ENCODE peak calls at places on chromosomes 7 and 10, in four cellular contexts. F is K562, Y is HepG2, X is GM12878. I is an unnamed sample.

GRCh38 chr7:70131807-70132565 is 533.7 kb downstream of the AUTS2 start:
- DNase-seq in F (no peak), Y (no peak), X (no peak), I (no peak)

GRCh38 chr10:127012769-127013152 is 107.5 kb downstream of the DOCK1 start:
- DNase-seq in F (no peak), Y (no peak), X (no peak), I (no peak)

GRCh38 chr10:90227786-90228185 is 526.4 kb downstream of the KIF20B start:
- DNase-seq in F (no peak), Y (no peak), X (no peak), I (no peak)

GRCh38 chr7:101160917-101161316 is 4.5 kb downstream of the VGF start:
- DNase-seq in X (no peak), Y (no peak), F (no peak), I (no peak)

GRCh38 chr7:141704741-141705140 is 2.8 kb upstream of the DENND11 start:
- DNase-seq in F (no peak), X (no peak), Y (no peak), I (no peak)

GRCh38 chr7:28407643-28408042 is 4.7 kb upstream of the CREB5 start:
- DNase-seq in Y (no peak), F (no peak), X (no peak), I (no peak)

GRCh38 chr10:69056536-69057260 is 31.2 kb upstream of the SRGN start:
- DNase-seq in X (no peak), Y (no peak), F (no peak), I (no peak)

GRCh38 chr10:131494451-131494850 is 182.9 kb upstream of the TCERG1L start:
- DNase-seq in F (no peak), Y (no peak), X (no peak), I (no peak)

GRCh38 chr10:79380125-79380917 is 33.1 kb downstream of the PPIF start:
- DNase-seq in F (no peak), Y (peak), X (no peak), I (no peak)

GRCh38 chr7:142228681-142229080 is 29.2 kb downstream of the PRSS58 start:
- DNase-seq in F (no peak), Y (no peak), X (no peak), I (no peak)

GRCh38 chr7:30927040-30927439 is 15.4 kb downstream of the AQP1 start:
- DNase-seq in F (no peak), Y (no peak), X (no peak), I (no peak)

GRCh38 chr7:52668435-52668834 is 367.0 kb upstream of the POM121L12 start:
- DNase-seq in Y (no peak), X (no peak), F (no peak), I (no peak)

GRCh38 chr10:71309919-71310318 is 9.1 kb upstream of the SLC29A3 start:
- DNase-seq in Y (no peak), F (no peak), X (no peak), I (no peak)

GRCh38 chr7:136940917-136941316 is 72.5 kb downstream of the CHRM2 start:
- DNase-seq in X (no peak), Y (no peak), F (no peak), I (no peak)

GRCh38 chr10:131876021-131876420 is 24.8 kb upstream of the PPP2R2D start:
- DNase-seq in F (no peak), X (no peak), Y (no peak), I (no peak)

GRCh38 chr10:109823196-109823595 is 100.1 kb downstream of the XPNPEP1 start:
- DNase-seq in Y (no peak), F (no peak), X (no peak), I (no peak)

GRCh38 chr10:116272497-116273221 is at the start of gene GFRA1:
- DNase-seq in X (no peak), F (no peak), Y (no peak), I (peak)

GRCh38 chr7:135771051-135771450 is 22.4 kb upstream of the FAM180A start:
- DNase-seq in F (no peak), Y (no peak), X (no peak), I (no peak)

GRCh38 chr7:117665393-117665792 is 185.6 kb downstream of the CFTR start:
- DNase-seq in Y (no peak), F (no peak), X (no peak), I (no peak)

GRCh38 chr7:38054199-38054598 is 123.8 kb upstream of the STARD3NL start:
- DNase-seq in F (no peak), Y (no peak), X (no peak), I (no peak)

GRCh38 chr7:10908600-10908999 is 65.1 kb upstream of the PHF14 start:
- DNase-seq in X (no peak), F (no peak), Y (no peak), I (no peak)

GRCh38 chr10:58334817-58335305 is at the start of gene UBE2D1:
- DNase-seq in X (peak), Y (peak), F (peak), I (peak)

GRCh38 chr10:110900983-110901382 is 18.0 kb downstream of the BBIP1 start:
- DNase-seq in Y (no peak), X (no peak), F (no peak), I (no peak)

GRCh38 chr7:132368246-132368900 is 207.9 kb downstream of the PLXNA4 start:
- DNase-seq in X (no peak), F (no peak), Y (no peak), I (no peak)

GRCh38 chr7:83648464-83649241 is at the start of gene SEMA3E:
- DNase-seq in X (no peak), F (no peak), Y (no peak), I (peak)

GRCh38 chr7:3028071-3028766 is 15.4 kb downstream of the CARD11 start:
- DNase-seq in Y (no peak), X (no peak), F (no peak), I (no peak)

GRCh38 chr10:35470535-35470934 is 134.2 kb downstream of the CCNY start:
- DNase-seq in X (no peak), F (no peak), Y (no peak), I (no peak)

GRCh38 chr7:128783143-128783799 is 7.7 kb upstream of the OPN1SW start:
- DNase-seq in X (no peak), Y (peak), F (peak), I (peak)

GRCh38 chr10:127600479-127600878 is 51.4 kb downstream of the NPS start:
- DNase-seq in F (no peak), Y (peak), X (no peak), I (no peak)

GRCh38 chr10:42960491-42961155 is 116.2 kb upstream of the RET start:
- DNase-seq in Y (no peak), F (no peak), X (no peak), I (no peak)

GRCh38 chr10:108783897-108784296 is 1139.4 kb downstream of the XPNPEP1 start:
- DNase-seq in F (peak), Y (peak), X (peak), I (peak)

GRCh38 chr7:140200102-140200989 is 23.6 kb upstream of the KDM7A start:
- DNase-seq in X (no peak), F (peak), Y (peak), I (peak)

DNA sequence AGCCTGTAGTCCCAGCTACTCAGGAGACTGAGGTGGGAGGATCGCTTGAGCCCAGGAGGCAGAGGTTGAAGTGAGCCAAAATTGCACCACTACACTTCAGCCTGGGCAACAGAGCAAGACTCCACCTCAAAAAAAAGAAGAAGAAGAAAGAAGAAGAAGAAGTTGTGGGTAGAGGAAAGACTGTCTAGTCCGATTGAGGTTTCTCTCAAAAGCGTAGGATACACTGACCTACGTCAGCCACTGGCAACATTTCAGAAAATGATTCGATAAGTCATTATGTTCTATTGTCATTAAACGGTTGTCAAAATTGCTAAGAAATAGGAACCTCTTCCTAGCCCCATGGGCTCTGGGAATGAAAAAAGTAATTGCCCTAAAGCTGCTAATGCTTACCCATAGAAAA is 22.3 kb upstream of the RHBDD2 start:
- DNase-seq in X (no peak), F (no peak), Y (no peak), I (no peak)
- TF ChIP-seq TARDBP in X (no peak), F (no peak), Y (no peak), I (no peak)

DNA sequence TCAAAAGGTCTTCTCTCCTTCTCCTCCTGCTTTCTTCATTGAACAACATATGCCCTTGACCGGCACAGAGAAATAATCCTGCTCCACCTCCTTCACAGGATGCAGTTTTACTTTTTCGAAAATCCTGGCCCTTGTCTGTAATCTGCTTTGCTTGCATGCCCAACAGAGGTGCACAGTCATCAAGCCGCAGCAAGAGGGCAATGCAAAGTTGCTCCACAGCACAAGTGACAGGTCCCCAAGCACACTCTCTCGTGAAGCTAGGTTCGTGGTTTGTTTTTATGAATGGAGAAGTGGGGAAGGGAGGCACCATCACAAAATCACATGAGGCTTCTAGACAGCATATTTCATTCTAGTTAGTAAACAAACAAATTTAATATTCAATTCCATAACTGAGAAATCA is 178.9 kb downstream of the TPK1 start:
- DNase-seq in F (no peak), Y (no peak), X (no peak), I (no peak)
- TF ChIP-seq TARDBP in F (no peak), Y (no peak), X (no peak), I (no peak)

GRCh38 chr10:52216852-52217251 is 97.2 kb upstream of the DKK1 start:
- DNase-seq in F (no peak), X (peak), Y (no peak), I (peak)
- TF ChIP-seq TARDBP in F (no peak), X (no peak), Y (no peak), I (no peak)

DNA sequence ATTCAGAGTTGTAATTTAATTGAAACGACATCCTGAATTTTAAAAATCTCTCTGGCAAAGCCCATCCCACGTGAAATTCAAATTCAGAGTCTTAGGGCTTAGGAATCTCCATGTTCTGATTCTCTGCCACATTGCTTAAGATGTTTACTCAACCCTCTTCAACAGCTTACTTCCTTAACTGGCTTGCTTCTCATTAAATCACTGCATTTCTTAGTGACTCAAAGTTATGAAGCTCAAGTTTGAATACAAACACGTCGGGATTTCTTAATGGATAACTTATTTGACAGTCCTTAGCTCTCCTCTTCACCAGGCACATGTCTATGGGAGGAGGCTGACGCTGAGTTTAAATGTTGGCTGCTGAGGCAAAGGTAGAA is 300.1 kb upstream of the PITRM1 start:
- DNase-seq in X (no peak), F (no peak), Y (no peak), I (no peak)
- TF ChIP-seq TARDBP in X (no peak), F (no peak), Y (no peak), I (no peak)

GRCh38 chr7:112630565-112630964 is 149.8 kb downstream of the LSMEM1 start:
- DNase-seq in X (no peak), Y (no peak), F (no peak), I (no peak)
- TF ChIP-seq TARDBP in X (no peak), Y (no peak), F (no peak), I (no peak)

DNA sequence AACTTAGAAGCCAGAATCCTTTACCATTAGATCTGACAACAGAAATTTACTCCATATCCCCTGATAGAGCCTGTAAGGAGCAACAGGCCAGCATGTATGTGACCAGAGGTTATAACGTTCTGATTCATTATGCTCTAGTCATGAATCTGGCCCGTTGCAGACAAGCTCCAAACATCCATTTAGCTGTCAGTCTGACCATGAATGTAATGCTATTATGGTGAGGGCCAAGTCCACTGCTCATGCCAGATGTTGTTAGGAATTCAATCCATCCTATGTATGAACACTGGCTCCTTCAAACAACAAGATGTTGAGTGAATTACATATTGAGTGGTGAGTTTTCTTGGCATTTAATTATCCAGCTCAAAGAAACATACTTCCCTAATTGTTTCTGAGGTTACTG is 610.1 kb upstream of the ANKRD30A start:
- DNase-seq in F (no peak), X (no peak), Y (no peak), I (no peak)
- TF ChIP-seq TARDBP in F (no peak), X (no peak), Y (no peak), I (no peak)

GRCh38 chr10:122374859-122375721 is 582 bp downstream of the PLEKHA1 start:
- DNase-seq in Y (peak), X (peak), F (peak), I (peak)

GRCh38 chr10:122373108-122373507 is 1.4 kb upstream of the PLEKHA1 start:
- DNase-seq in F (no peak), Y (peak), X (no peak), I (no peak)

GRCh38 chr10:122374246-122374858 is at the start of gene PLEKHA1:
- DNase-seq in F (peak), X (peak), Y (peak), I (peak)

GRCh38 chr10:122375761-122376160 is 1.3 kb downstream of the PLEKHA1 start:
- DNase-seq in F (no peak), X (no peak), Y (no peak), I (no peak)

GRCh38 chr10:122373713-122374112 is 795 bp upstream of the PLEKHA1 start:
- DNase-seq in F (no peak), Y (peak), X (no peak), I (no peak)
- TF ChIP-seq TARDBP in F (no peak), Y (no peak), X (no peak), I (no peak)

GRCh38 chr10:124230586-124231187 is 137.3 kb upstream of the CHST15 start:
- DNase-seq in X (no peak), Y (no peak), F (no peak), I (no peak)

GRCh38 chr10:124233546-124234138 is 140.2 kb upstream of the CHST15 start:
- DNase-seq in Y (no peak), F (no peak), X (no peak), I (no peak)

GRCh38 chr10:124232686-124233545 is 139.5 kb upstream of the CHST15 start:
- DNase-seq in X (no peak), Y (no peak), F (no peak), I (no peak)

GRCh38 chr10:124229516-124230051 is 136.2 kb upstream of the CHST15 start:
- DNase-seq in Y (no peak), F (no peak), X (no peak), I (no peak)

GRCh38 chr10:124231188-124232135 is 138.1 kb upstream of the CHST15 start:
- DNase-seq in Y (no peak), X (no peak), F (no peak), I (no peak)
- TF ChIP-seq TARDBP in Y (no peak), X (no peak), F (no peak), I (no peak)